ENCODE peak calls at places on chromosomes 6 and 20, in eight cellular contexts. O is H4; P is NCI-H2029 treated with DMSO at 0.1 percent for 48 hours; G is AML-193; X is T-helper 17 cell; N is hepatocyte; F is GM10248; W is CD8-positive, alpha-beta memory T cell. A is an unnamed sample.

GRCh38 chr6:13729891-13730290 is 18.3 kb upstream of the RANBP9 start:
- DNase-seq in O (no peak), P (no peak), G (no peak), X (no peak), N (no peak), F (no peak), W (no peak), A (no peak)

GRCh38 chr6:130913119-130913518 is 85.9 kb downstream of the SMLR1 start:
- DNase-seq in O (no peak), P (no peak), G (no peak), X (no peak), N (no peak), F (peak), W (no peak), A (no peak)

GRCh38 chr6:56772737-56773184 is 130.1 kb upstream of the DST start:
- DNase-seq in O (peak), P (no peak), G (no peak), X (no peak), N (peak), F (no peak), W (no peak), A (no peak)

GRCh38 chr6:1916334-1916985 is 306.7 kb downstream of the FOXC1 start:
- DNase-seq in O (no peak), P (no peak), G (no peak), X (no peak), N (no peak), F (no peak), W (no peak), A (no peak)

GRCh38 chr20:33803921-33804337 is 7.2 kb upstream of the CHMP4B start:
- DNase-seq in O (no peak), P (no peak), G (no peak), X (no peak), N (no peak), F (no peak), W (no peak), A (no peak)

GRCh38 chr6:147201885-147202515 is 2.2 kb upstream of the STXBP5 start:
- DNase-seq in O (no peak), P (no peak), G (peak), X (no peak), N (peak), F (peak), W (peak), A (no peak)

GRCh38 chr20:2578430-2579192 is 42.2 kb downstream of the TMC2 start:
- DNase-seq in O (no peak), P (peak), G (no peak), X (no peak), N (peak), F (no peak), W (no peak), A (peak)

GRCh38 chr6:156250593-156250992 is 526.6 kb upstream of the ARID1B start:
- DNase-seq in O (no peak), P (no peak), G (no peak), X (no peak), N (no peak), F (no peak), W (no peak), A (no peak)

GRCh38 chr6:113308266-113308665 is 548.9 kb upstream of the MARCKS start:
- DNase-seq in O (no peak), P (no peak), G (no peak), X (no peak), N (no peak), F (no peak), W (no peak), A (no peak)

GRCh38 chr6:81769834-81770233 is 17.4 kb upstream of the TENT5A start:
- DNase-seq in O (no peak), P (no peak), G (no peak), X (no peak), N (no peak), F (no peak), W (no peak), A (no peak)

GRCh38 chr6:156807795-156808194 is 30.6 kb downstream of the ARID1B start:
- DNase-seq in O (no peak), P (no peak), G (no peak), X (no peak), N (no peak), F (no peak), W (no peak), A (peak)

GRCh38 chr20:50450961-50451752 is 59.0 kb upstream of the PTPN1 start:
- DNase-seq in O (peak), P (no peak), G (peak), X (no peak), N (peak), F (peak), W (peak), A (peak)

GRCh38 chr20:31698803-31699718 is 23.6 kb downstream of the BCL2L1 start:
- DNase-seq in O (peak), P (peak), G (no peak), X (no peak), N (peak), F (peak), W (no peak), A (no peak)

GRCh38 chr6:83215131-83216047 is 22.2 kb downstream of the RWDD2A start:
- DNase-seq in O (peak), P (peak), G (peak), X (no peak), N (peak), F (peak), W (peak), A (peak)

GRCh38 chr6:110325197-110325596 is 33.0 kb downstream of the METTL24 start:
- DNase-seq in O (peak), P (peak), G (no peak), X (no peak), N (peak), F (no peak), W (no peak), A (no peak)

GRCh38 chr6:31701666-31702420 is 1.3 kb downstream of the ABHD16A start:
- DNase-seq in O (no peak), P (peak), G (no peak), X (no peak), N (no peak), F (no peak), W (no peak), A (no peak)

GRCh38 chr20:49290608-49291191 is 12.8 kb upstream of the ZNFX1 start:
- DNase-seq in O (no peak), P (no peak), G (no peak), X (no peak), N (no peak), F (no peak), W (no peak), A (no peak)

GRCh38 chr6:115643762-115644161 is 416.9 kb downstream of the FRK start:
- DNase-seq in O (peak), P (no peak), G (no peak), X (no peak), N (peak), F (no peak), W (no peak), A (no peak)

GRCh38 chr6:1624071-1624847 is 14.5 kb downstream of the FOXC1 start:
- DNase-seq in O (no peak), P (no peak), G (no peak), X (no peak), N (peak), F (peak), W (no peak), A (no peak)

GRCh38 chr20:24964518-24964838 is 15.4 kb downstream of the CST7 start:
- DNase-seq in O (no peak), P (no peak), G (no peak), X (no peak), N (no peak), F (no peak), W (peak), A (no peak)

GRCh38 chr20:23515250-23515939 is 24.5 kb downstream of the CST8 start:
- DNase-seq in O (no peak), P (no peak), G (no peak), X (no peak), N (no peak), F (no peak), W (no peak), A (no peak)

GRCh38 chr6:5442946-5443345 is 181.6 kb downstream of the FARS2 start:
- DNase-seq in O (no peak), P (peak), G (no peak), X (no peak), N (peak), F (no peak), W (no peak), A (no peak)

GRCh38 chr6:159443521-159443920 is 249.5 kb downstream of the SOD2 start:
- DNase-seq in O (peak), P (no peak), G (no peak), X (no peak), N (no peak), F (no peak), W (no peak), A (no peak)

GRCh38 chr20:33909331-33909921 is 84.3 kb upstream of the RALY start:
- DNase-seq in O (peak), P (peak), G (no peak), X (no peak), N (peak), F (no peak), W (no peak), A (no peak)

GRCh38 chr6:169825558-169826225 is 74.3 kb downstream of the ERMARD start:
- DNase-seq in O (no peak), P (no peak), G (no peak), X (no peak), N (no peak), F (no peak), W (no peak), A (no peak)

GRCh38 chr6:56416247-56416646 is 168.9 kb upstream of the COL21A1 start:
- DNase-seq in O (no peak), P (no peak), G (no peak), X (no peak), N (no peak), F (no peak), W (no peak), A (no peak)

GRCh38 chr6:99611148-99611547 is 4.5 kb downstream of the PRDM13 start:
- DNase-seq in O (no peak), P (no peak), G (peak), X (no peak), N (no peak), F (peak), W (no peak), A (no peak)

GRCh38 chr6:157267109-157267611 is 56.2 kb downstream of the TMEM242 start:
- DNase-seq in O (no peak), P (no peak), G (no peak), X (no peak), N (no peak), F (no peak), W (no peak), A (no peak)

GRCh38 chr6:12150812-12151432 is 138.8 kb downstream of the HIVEP1 start:
- DNase-seq in O (no peak), P (no peak), G (peak), X (no peak), N (peak), F (no peak), W (peak), A (peak)

GRCh38 chr6:107171513-107171912 is 56.2 kb upstream of the BEND3 start:
- DNase-seq in O (no peak), P (no peak), G (no peak), X (no peak), N (no peak), F (no peak), W (no peak), A (no peak)

GRCh38 chr6:70145178-70145577 is 157.7 kb downstream of the COL9A1 start:
- DNase-seq in O (no peak), P (no peak), G (no peak), X (no peak), N (no peak), F (no peak), W (no peak), A (no peak)

GRCh38 chr6:108501559-108501958 is 59.2 kb upstream of the FOXO3 start:
- DNase-seq in O (no peak), P (no peak), G (no peak), X (no peak), N (no peak), F (no peak), W (no peak), A (no peak)

GRCh38 chr6:116221067-116221466 is 32.8 kb downstream of the TSPYL4 start:
- DNase-seq in O (no peak), P (no peak), G (no peak), X (no peak), N (no peak), F (no peak), W (no peak), A (no peak)

GRCh38 chr20:54219751-54220426 is 12.0 kb downstream of the PFDN4 start:
- DNase-seq in O (peak), P (no peak), G (no peak), X (no peak), N (peak), F (no peak), W (no peak), A (no peak)

GRCh38 chr6:162706236-162706635 is 21.3 kb downstream of the PRKN start:
- DNase-seq in O (no peak), P (no peak), G (no peak), X (no peak), N (no peak), F (no peak), W (no peak), A (peak)

GRCh38 chr6:88661136-88661535 is 302.3 kb downstream of the RNGTT start:
- DNase-seq in O (no peak), P (no peak), G (no peak), X (no peak), N (no peak), F (no peak), W (no peak), A (no peak)

GRCh38 chr6:149482542-149483261 is 2.1 kb downstream of the ZC3H12D start:
- DNase-seq in O (no peak), P (no peak), G (peak), X (no peak), N (no peak), F (no peak), W (no peak), A (peak)

GRCh38 chr6:10521104-10521808 is at the start of gene GCNT2:
- DNase-seq in O (peak), P (peak), G (no peak), X (no peak), N (peak), F (peak), W (no peak), A (no peak)

GRCh38 chr6:33755070-33755869 is 8.6 kb upstream of the IP6K3 start:
- DNase-seq in O (no peak), P (peak), G (no peak), X (no peak), N (no peak), F (no peak), W (no peak), A (no peak)